ENCODE peak calls at places on chromosome 10, in nine cellular contexts. One of them, this sample, is unnamed.

GRCh38 chr10:69090687-69091450 is 3.0 kb downstream of the SRGN start:
- DNase-seq in left lung: no peak
- DNase-seq in endothelial cell: no peak
- DNase-seq in SW480: no peak
- DNase-seq in kidney: no peak
- DNase-seq in substantia nigra: no peak
- DNase-seq in foreskin fibroblast: no peak
- DNase-seq in heart left ventricle: no peak
- DNase-seq in stimulated activated naive B cell treated with anti-CD40 and anti-IgM and Interleukin-4, amounts not matched to agents 10 μg/mL and 1 μg/mL and 100 μg/mL, for 72 hours: no peak
- DNase-seq in this sample: no peak

GRCh38 chr10:70592186-70592735 is 10.3 kb downstream of the PRF1 start:
- DNase-seq in left lung: no peak
- DNase-seq in endothelial cell: no peak
- DNase-seq in SW480: no peak
- DNase-seq in kidney: no peak
- DNase-seq in substantia nigra: no peak
- DNase-seq in foreskin fibroblast: no peak
- DNase-seq in heart left ventricle: no peak
- DNase-seq in stimulated activated naive B cell treated with anti-CD40 and anti-IgM and Interleukin-4, amounts not matched to agents 10 μg/mL and 1 μg/mL and 100 μg/mL, for 72 hours: no peak
- DNase-seq in this sample: no peak

GRCh38 chr10:75630746-75631145 is 199.3 kb downstream of the LRMDA start:
- DNase-seq in left lung: no peak
- DNase-seq in endothelial cell: no peak
- DNase-seq in SW480: no peak
- DNase-seq in kidney: no peak
- DNase-seq in substantia nigra: no peak
- DNase-seq in foreskin fibroblast: no peak
- DNase-seq in heart left ventricle: no peak
- DNase-seq in stimulated activated naive B cell treated with anti-CD40 and anti-IgM and Interleukin-4, amounts not matched to agents 10 μg/mL and 1 μg/mL and 100 μg/mL, for 72 hours: no peak
- DNase-seq in this sample: no peak

GRCh38 chr10:69425513-69426298 is 9.0 kb upstream of the TACR2 start:
- DNase-seq in left lung: no peak
- DNase-seq in endothelial cell: no peak
- DNase-seq in SW480: peak; percentile 77
- DNase-seq in kidney: no peak
- DNase-seq in substantia nigra: no peak
- DNase-seq in foreskin fibroblast: no peak
- DNase-seq in heart left ventricle: no peak
- DNase-seq in stimulated activated naive B cell treated with anti-CD40 and anti-IgM and Interleukin-4, amounts not matched to agents 10 μg/mL and 1 μg/mL and 100 μg/mL, for 72 hours: no peak
- DNase-seq in this sample: no peak

GRCh38 chr10:121077331-121077730 is 226.2 kb downstream of the WDR11 start:
- DNase-seq in left lung: peak; percentile 49
- DNase-seq in endothelial cell: no peak
- DNase-seq in SW480: no peak
- DNase-seq in kidney: no peak
- DNase-seq in substantia nigra: no peak
- DNase-seq in foreskin fibroblast: no peak
- DNase-seq in heart left ventricle: no peak
- DNase-seq in stimulated activated naive B cell treated with anti-CD40 and anti-IgM and Interleukin-4, amounts not matched to agents 10 μg/mL and 1 μg/mL and 100 μg/mL, for 72 hours: no peak
- DNase-seq in this sample: no peak

GRCh38 chr10:89207181-89207800 is at the start of gene CH25H:
- DNase-seq in left lung: peak; percentile 89
- DNase-seq in endothelial cell: peak; percentile 68
- DNase-seq in SW480: peak; percentile 46
- DNase-seq in kidney: peak; percentile 94
- DNase-seq in substantia nigra: peak; percentile 55
- DNase-seq in foreskin fibroblast: peak; percentile 76
- DNase-seq in heart left ventricle: peak; percentile 82
- DNase-seq in stimulated activated naive B cell treated with anti-CD40 and anti-IgM and Interleukin-4, amounts not matched to agents 10 μg/mL and 1 μg/mL and 100 μg/mL, for 72 hours: peak; percentile 10
- DNase-seq in this sample: no peak

GRCh38 chr10:29535012-29535777 is 99.6 kb downstream of the SVIL start:
- DNase-seq in left lung: peak; percentile 50
- DNase-seq in endothelial cell: peak; percentile 58
- DNase-seq in SW480: peak; percentile 64
- DNase-seq in kidney: peak; percentile 91
- DNase-seq in substantia nigra: no peak
- DNase-seq in foreskin fibroblast: peak; percentile 86
- DNase-seq in heart left ventricle: peak; percentile 53
- DNase-seq in stimulated activated naive B cell treated with anti-CD40 and anti-IgM and Interleukin-4, amounts not matched to agents 10 μg/mL and 1 μg/mL and 100 μg/mL, for 72 hours: no peak
- DNase-seq in this sample: no peak

GRCh38 chr10:86233131-86233530 is 133.5 kb downstream of the GRID1 start:
- DNase-seq in left lung: no peak
- DNase-seq in endothelial cell: no peak
- DNase-seq in SW480: no peak
- DNase-seq in kidney: peak; percentile 39
- DNase-seq in substantia nigra: no peak
- DNase-seq in foreskin fibroblast: no peak
- DNase-seq in heart left ventricle: no peak
- DNase-seq in stimulated activated naive B cell treated with anti-CD40 and anti-IgM and Interleukin-4, amounts not matched to agents 10 μg/mL and 1 μg/mL and 100 μg/mL, for 72 hours: no peak
- DNase-seq in this sample: no peak

GRCh38 chr10:119807960-119808697 is 64.5 kb downstream of the MCMBP start:
- DNase-seq in left lung: no peak
- DNase-seq in endothelial cell: no peak
- DNase-seq in SW480: peak; percentile 89
- DNase-seq in kidney: no peak
- DNase-seq in substantia nigra: no peak
- DNase-seq in foreskin fibroblast: peak; percentile 75
- DNase-seq in heart left ventricle: no peak
- DNase-seq in stimulated activated naive B cell treated with anti-CD40 and anti-IgM and Interleukin-4, amounts not matched to agents 10 μg/mL and 1 μg/mL and 100 μg/mL, for 72 hours: no peak
- DNase-seq in this sample: no peak

GRCh38 chr10:133039823-133040704 is 47.7 kb upstream of the ADGRA1 start:
- DNase-seq in left lung: no peak
- DNase-seq in endothelial cell: no peak
- DNase-seq in SW480: no peak
- DNase-seq in kidney: no peak
- DNase-seq in substantia nigra: no peak
- DNase-seq in foreskin fibroblast: no peak
- DNase-seq in heart left ventricle: no peak
- DNase-seq in stimulated activated naive B cell treated with anti-CD40 and anti-IgM and Interleukin-4, amounts not matched to agents 10 μg/mL and 1 μg/mL and 100 μg/mL, for 72 hours: no peak
- DNase-seq in this sample: no peak

GRCh38 chr10:74651565-74651964 is 174.8 kb upstream of the KAT6B start:
- DNase-seq in left lung: no peak
- DNase-seq in endothelial cell: no peak
- DNase-seq in SW480: no peak
- DNase-seq in kidney: no peak
- DNase-seq in substantia nigra: no peak
- DNase-seq in foreskin fibroblast: no peak
- DNase-seq in heart left ventricle: no peak
- DNase-seq in stimulated activated naive B cell treated with anti-CD40 and anti-IgM and Interleukin-4, amounts not matched to agents 10 μg/mL and 1 μg/mL and 100 μg/mL, for 72 hours: no peak
- DNase-seq in this sample: no peak

GRCh38 chr10:103884681-103885139 is 29.3 kb upstream of the SH3PXD2A start:
- DNase-seq in left lung: no peak
- DNase-seq in endothelial cell: peak; percentile 62
- DNase-seq in SW480: peak; percentile 44
- DNase-seq in kidney: no peak
- DNase-seq in substantia nigra: no peak
- DNase-seq in foreskin fibroblast: peak; percentile 46
- DNase-seq in heart left ventricle: peak; percentile 28
- DNase-seq in stimulated activated naive B cell treated with anti-CD40 and anti-IgM and Interleukin-4, amounts not matched to agents 10 μg/mL and 1 μg/mL and 100 μg/mL, for 72 hours: peak; percentile 6
- DNase-seq in this sample: no peak

GRCh38 chr10:44864042-44864436 is 47.1 kb upstream of the TMEM72 start:
- DNase-seq in left lung: peak; percentile 57
- DNase-seq in endothelial cell: no peak
- DNase-seq in SW480: peak; percentile 20
- DNase-seq in kidney: no peak
- DNase-seq in substantia nigra: no peak
- DNase-seq in foreskin fibroblast: peak; percentile 18
- DNase-seq in heart left ventricle: no peak
- DNase-seq in stimulated activated naive B cell treated with anti-CD40 and anti-IgM and Interleukin-4, amounts not matched to agents 10 μg/mL and 1 μg/mL and 100 μg/mL, for 72 hours: no peak
- DNase-seq in this sample: no peak

GRCh38 chr10:122282909-122283308 is 11.8 kb downstream of the BTBD16 start:
- DNase-seq in left lung: peak; percentile 21
- DNase-seq in endothelial cell: no peak
- DNase-seq in SW480: no peak
- DNase-seq in kidney: no peak
- DNase-seq in substantia nigra: no peak
- DNase-seq in foreskin fibroblast: no peak
- DNase-seq in heart left ventricle: no peak
- DNase-seq in stimulated activated naive B cell treated with anti-CD40 and anti-IgM and Interleukin-4, amounts not matched to agents 10 μg/mL and 1 μg/mL and 100 μg/mL, for 72 hours: no peak
- DNase-seq in this sample: no peak

GRCh38 chr10:28127881-28128280 is 129.0 kb upstream of the ODAD2 start:
- DNase-seq in left lung: no peak
- DNase-seq in endothelial cell: no peak
- DNase-seq in SW480: no peak
- DNase-seq in kidney: no peak
- DNase-seq in substantia nigra: no peak
- DNase-seq in foreskin fibroblast: no peak
- DNase-seq in heart left ventricle: no peak
- DNase-seq in stimulated activated naive B cell treated with anti-CD40 and anti-IgM and Interleukin-4, amounts not matched to agents 10 μg/mL and 1 μg/mL and 100 μg/mL, for 72 hours: no peak
- DNase-seq in this sample: no peak

GRCh38 chr10:132429281-132430230 is 32.6 kb downstream of the PWWP2B start:
- DNase-seq in left lung: no peak
- DNase-seq in endothelial cell: no peak
- DNase-seq in SW480: no peak
- DNase-seq in kidney: peak; percentile 93
- DNase-seq in substantia nigra: no peak
- DNase-seq in foreskin fibroblast: no peak
- DNase-seq in heart left ventricle: no peak
- DNase-seq in stimulated activated naive B cell treated with anti-CD40 and anti-IgM and Interleukin-4, amounts not matched to agents 10 μg/mL and 1 μg/mL and 100 μg/mL, for 72 hours: no peak
- DNase-seq in this sample: no peak

GRCh38 chr10:68471586-68472408 is at the start of gene DNA2:
- DNase-seq in left lung: peak; percentile 74
- DNase-seq in endothelial cell: peak; percentile 61
- DNase-seq in SW480: peak; percentile 74
- DNase-seq in kidney: peak; percentile 84
- DNase-seq in substantia nigra: no peak
- DNase-seq in foreskin fibroblast: peak; percentile 39
- DNase-seq in heart left ventricle: peak; percentile 65
- DNase-seq in stimulated activated naive B cell treated with anti-CD40 and anti-IgM and Interleukin-4, amounts not matched to agents 10 μg/mL and 1 μg/mL and 100 μg/mL, for 72 hours: peak; percentile 81
- DNase-seq in this sample: peak; percentile 45

GRCh38 chr10:102633282-102633681 is 11.0 kb upstream of the TRIM8 start:
- DNase-seq in left lung: peak; percentile 75
- DNase-seq in endothelial cell: no peak
- DNase-seq in SW480: no peak
- DNase-seq in kidney: peak; percentile 81
- DNase-seq in substantia nigra: no peak
- DNase-seq in foreskin fibroblast: peak; percentile 79
- DNase-seq in heart left ventricle: no peak
- DNase-seq in stimulated activated naive B cell treated with anti-CD40 and anti-IgM and Interleukin-4, amounts not matched to agents 10 μg/mL and 1 μg/mL and 100 μg/mL, for 72 hours: no peak
- DNase-seq in this sample: no peak

GRCh38 chr10:92087750-92088395 is 164.3 kb downstream of the BTAF1 start:
- DNase-seq in left lung: peak; percentile 56
- DNase-seq in endothelial cell: peak; percentile 71
- DNase-seq in SW480: peak; percentile 87
- DNase-seq in kidney: no peak
- DNase-seq in substantia nigra: no peak
- DNase-seq in foreskin fibroblast: peak; percentile 59
- DNase-seq in heart left ventricle: peak; percentile 57
- DNase-seq in stimulated activated naive B cell treated with anti-CD40 and anti-IgM and Interleukin-4, amounts not matched to agents 10 μg/mL and 1 μg/mL and 100 μg/mL, for 72 hours: peak; percentile 66
- DNase-seq in this sample: peak; percentile 75

GRCh38 chr10:517236-517635 is 172.2 kb downstream of the DIP2C start:
- DNase-seq in left lung: no peak
- DNase-seq in endothelial cell: no peak
- DNase-seq in SW480: no peak
- DNase-seq in kidney: no peak
- DNase-seq in substantia nigra: no peak
- DNase-seq in foreskin fibroblast: no peak
- DNase-seq in heart left ventricle: no peak
- DNase-seq in stimulated activated naive B cell treated with anti-CD40 and anti-IgM and Interleukin-4, amounts not matched to agents 10 μg/mL and 1 μg/mL and 100 μg/mL, for 72 hours: no peak
- DNase-seq in this sample: no peak

GRCh38 chr10:1739751-1740150 is 2.4 kb upstream of the ADARB2 start:
- DNase-seq in left lung: no peak
- DNase-seq in endothelial cell: no peak
- DNase-seq in SW480: no peak
- DNase-seq in kidney: no peak
- DNase-seq in substantia nigra: no peak
- DNase-seq in foreskin fibroblast: no peak
- DNase-seq in heart left ventricle: no peak
- DNase-seq in stimulated activated naive B cell treated with anti-CD40 and anti-IgM and Interleukin-4, amounts not matched to agents 10 μg/mL and 1 μg/mL and 100 μg/mL, for 72 hours: no peak
- DNase-seq in this sample: no peak

GRCh38 chr10:103480521-103480920 is 1.5 kb upstream of the CALHM3 start:
- DNase-seq in left lung: no peak
- DNase-seq in endothelial cell: no peak
- DNase-seq in SW480: no peak
- DNase-seq in kidney: no peak
- DNase-seq in substantia nigra: no peak
- DNase-seq in foreskin fibroblast: peak; percentile 53
- DNase-seq in heart left ventricle: no peak
- DNase-seq in stimulated activated naive B cell treated with anti-CD40 and anti-IgM and Interleukin-4, amounts not matched to agents 10 μg/mL and 1 μg/mL and 100 μg/mL, for 72 hours: no peak
- DNase-seq in this sample: no peak

GRCh38 chr10:1462032-1462431 is 275.3 kb downstream of the ADARB2 start:
- DNase-seq in left lung: no peak
- DNase-seq in endothelial cell: no peak
- DNase-seq in SW480: no peak
- DNase-seq in kidney: no peak
- DNase-seq in substantia nigra: no peak
- DNase-seq in foreskin fibroblast: no peak
- DNase-seq in heart left ventricle: no peak
- DNase-seq in stimulated activated naive B cell treated with anti-CD40 and anti-IgM and Interleukin-4, amounts not matched to agents 10 μg/mL and 1 μg/mL and 100 μg/mL, for 72 hours: no peak
- DNase-seq in this sample: no peak

GRCh38 chr10:63788152-63788821 is 267.1 kb downstream of the REEP3 start:
- DNase-seq in left lung: no peak
- DNase-seq in endothelial cell: no peak
- DNase-seq in SW480: no peak
- DNase-seq in kidney: no peak
- DNase-seq in substantia nigra: no peak
- DNase-seq in foreskin fibroblast: no peak
- DNase-seq in heart left ventricle: no peak
- DNase-seq in stimulated activated naive B cell treated with anti-CD40 and anti-IgM and Interleukin-4, amounts not matched to agents 10 μg/mL and 1 μg/mL and 100 μg/mL, for 72 hours: no peak
- DNase-seq in this sample: no peak

GRCh38 chr10:84574101-84574500 is 245.7 kb downstream of the CCSER2 start:
- DNase-seq in left lung: no peak
- DNase-seq in endothelial cell: no peak
- DNase-seq in SW480: peak; percentile 3
- DNase-seq in kidney: no peak
- DNase-seq in substantia nigra: no peak
- DNase-seq in foreskin fibroblast: no peak
- DNase-seq in heart left ventricle: no peak
- DNase-seq in stimulated activated naive B cell treated with anti-CD40 and anti-IgM and Interleukin-4, amounts not matched to agents 10 μg/mL and 1 μg/mL and 100 μg/mL, for 72 hours: no peak
- DNase-seq in this sample: no peak

GRCh38 chr10:112120491-112120890 is 63.1 kb downstream of the GPAM start:
- DNase-seq in left lung: no peak
- DNase-seq in endothelial cell: no peak
- DNase-seq in SW480: no peak
- DNase-seq in kidney: no peak
- DNase-seq in substantia nigra: no peak
- DNase-seq in foreskin fibroblast: no peak
- DNase-seq in heart left ventricle: no peak
- DNase-seq in stimulated activated naive B cell treated with anti-CD40 and anti-IgM and Interleukin-4, amounts not matched to agents 10 μg/mL and 1 μg/mL and 100 μg/mL, for 72 hours: no peak
- DNase-seq in this sample: no peak

GRCh38 chr10:49457686-49458085 is 61.8 kb upstream of the DRGX start:
- DNase-seq in left lung: no peak
- DNase-seq in endothelial cell: no peak
- DNase-seq in SW480: peak; percentile 31
- DNase-seq in kidney: no peak
- DNase-seq in substantia nigra: no peak
- DNase-seq in foreskin fibroblast: no peak
- DNase-seq in heart left ventricle: no peak
- DNase-seq in stimulated activated naive B cell treated with anti-CD40 and anti-IgM and Interleukin-4, amounts not matched to agents 10 μg/mL and 1 μg/mL and 100 μg/mL, for 72 hours: no peak
- DNase-seq in this sample: no peak

GRCh38 chr10:71548494-71548846 is 151.8 kb downstream of the CDH23 start:
- DNase-seq in left lung: no peak
- DNase-seq in endothelial cell: peak; percentile 52
- DNase-seq in SW480: no peak
- DNase-seq in kidney: no peak
- DNase-seq in substantia nigra: no peak
- DNase-seq in foreskin fibroblast: no peak
- DNase-seq in heart left ventricle: no peak
- DNase-seq in stimulated activated naive B cell treated with anti-CD40 and anti-IgM and Interleukin-4, amounts not matched to agents 10 μg/mL and 1 μg/mL and 100 μg/mL, for 72 hours: no peak
- DNase-seq in this sample: peak; percentile 1

GRCh38 chr10:47261121-47261520 is 38.9 kb upstream of the GDF10 start:
- DNase-seq in left lung: no peak
- DNase-seq in endothelial cell: no peak
- DNase-seq in SW480: no peak
- DNase-seq in kidney: no peak
- DNase-seq in substantia nigra: no peak
- DNase-seq in foreskin fibroblast: no peak
- DNase-seq in heart left ventricle: no peak
- DNase-seq in stimulated activated naive B cell treated with anti-CD40 and anti-IgM and Interleukin-4, amounts not matched to agents 10 μg/mL and 1 μg/mL and 100 μg/mL, for 72 hours: peak; percentile 54
- DNase-seq in this sample: peak; percentile 59

GRCh38 chr10:9625266-9625776 is 1392.4 kb upstream of the CELF2 start:
- DNase-seq in left lung: no peak
- DNase-seq in endothelial cell: no peak
- DNase-seq in SW480: no peak
- DNase-seq in kidney: no peak
- DNase-seq in substantia nigra: no peak
- DNase-seq in foreskin fibroblast: no peak
- DNase-seq in heart left ventricle: no peak
- DNase-seq in stimulated activated naive B cell treated with anti-CD40 and anti-IgM and Interleukin-4, amounts not matched to agents 10 μg/mL and 1 μg/mL and 100 μg/mL, for 72 hours: no peak
- DNase-seq in this sample: no peak

GRCh38 chr10:129522041-129522585 is 55.1 kb downstream of the MGMT start:
- DNase-seq in left lung: no peak
- DNase-seq in endothelial cell: no peak
- DNase-seq in SW480: no peak
- DNase-seq in kidney: no peak
- DNase-seq in substantia nigra: no peak
- DNase-seq in foreskin fibroblast: no peak
- DNase-seq in heart left ventricle: no peak
- DNase-seq in stimulated activated naive B cell treated with anti-CD40 and anti-IgM and Interleukin-4, amounts not matched to agents 10 μg/mL and 1 μg/mL and 100 μg/mL, for 72 hours: no peak
- DNase-seq in this sample: no peak

This sample was measured in GM12864.